ENCODE peak calls at places on chromosome 18, in five cellular contexts. Y is GM23248; P is A549; S is CD8-positive, alpha-beta memory T cell; H is lower lobe of right lung. V is an unnamed sample.
A peak's percentile ranks its signal among the peaks of the same experiment; 100 is the strongest.

GRCh38 chr18:11607897-11608296 is 1.5 kb upstream of the SLC35G4 start:
- DNase-seq in S (no peak), Y (peak; percentile 8), P (no peak), H (no peak), V (no peak)

GRCh38 chr18:26268454-26268853 is 42.2 kb downstream of the TAF4B start:
- DNase-seq in Y (no peak), S (no peak), P (no peak), H (no peak), V (no peak)

GRCh38 chr18:42275138-42275535 is 320.1 kb downstream of the PIK3C3 start:
- DNase-seq in Y (no peak), P (no peak), H (no peak), S (no peak), V (no peak)

GRCh38 chr18:74748809-74749208 is 151.1 kb downstream of the ZNF407 start:
- DNase-seq in P (no peak), H (no peak), S (no peak), Y (no peak), V (no peak)

GRCh38 chr18:29169599-29169998 is 992.7 kb upstream of the CDH2 start:
- DNase-seq in H (no peak), Y (no peak), S (no peak), P (no peak), V (no peak)

GRCh38 chr18:69778680-69779079 is 169.0 kb downstream of the CD226 start:
- DNase-seq in S (no peak), Y (no peak), P (no peak), H (no peak), V (no peak)

GRCh38 chr18:48796491-48797205 is 154.1 kb downstream of the SMAD7 start:
- DNase-seq in S (no peak), H (peak; percentile 27), Y (no peak), P (no peak), V (no peak)

GRCh38 chr18:62999921-63000320 is 284.6 kb downstream of the PHLPP1 start:
- DNase-seq in H (no peak), P (no peak), S (no peak), Y (peak; percentile 7), V (no peak)

GRCh38 chr18:4751523-4751922 is 296.4 kb upstream of the DLGAP1 start:
- DNase-seq in Y (no peak), H (no peak), P (no peak), S (no peak), V (no peak)

GRCh38 chr18:42675810-42676209 is 439.7 kb downstream of the RIT2 start:
- DNase-seq in H (no peak), P (no peak), Y (no peak), S (no peak), V (no peak)

GRCh38 chr18:48913201-48913600 is 37.6 kb downstream of the SMAD7 start:
- DNase-seq in S (peak; percentile 53), Y (no peak), P (no peak), H (no peak), V (no peak)

GRCh38 chr18:57587262-57587661 is 760 bp upstream of the FECH start:
- DNase-seq in S (no peak), Y (no peak), P (no peak), H (no peak), V (no peak)

GRCh38 chr18:48891721-48892120 is 59.0 kb downstream of the SMAD7 start:
- DNase-seq in S (no peak), P (no peak), Y (no peak), H (no peak), V (no peak)

GRCh38 chr18:22975508-22975907 is 42.4 kb downstream of the RBBP8 start:
- DNase-seq in S (no peak), H (no peak), Y (no peak), P (no peak), V (no peak)

GRCh38 chr18:8785855-8786765 is 80.8 kb downstream of the MTCL1 start:
- DNase-seq in H (no peak), Y (no peak), S (no peak), P (no peak), V (no peak)

GRCh38 chr18:66707473-66707872 is 103.6 kb upstream of the CDH19 start:
- DNase-seq in Y (no peak), P (no peak), S (no peak), H (no peak), V (no peak)

GRCh38 chr18:8998481-8999217 is 103.8 kb upstream of the NDUFV2 start:
- DNase-seq in H (no peak), P (no peak), Y (peak; percentile 54), S (no peak), V (no peak)

GRCh38 chr18:56831988-56832387 is 180.8 kb downstream of the WDR7 start:
- DNase-seq in Y (no peak), H (no peak), P (no peak), S (no peak), V (no peak)

GRCh38 chr18:32049393-32050161 is 31.0 kb downstream of the RNF125 start:
- DNase-seq in Y (peak; percentile 20), P (no peak), H (peak; percentile 70), S (peak; percentile 34), V (peak; percentile 34)

GRCh38 chr18:56823986-56824385 is 172.8 kb downstream of the WDR7 start:
- DNase-seq in H (no peak), S (no peak), P (no peak), Y (no peak), V (no peak)

GRCh38 chr18:48790869-48791635 is 159.7 kb downstream of the SMAD7 start:
- DNase-seq in H (peak; percentile 46), S (no peak), P (no peak), Y (no peak), V (no peak)

GRCh38 chr18:69838620-69839411 is 108.9 kb downstream of the CD226 start:
- DNase-seq in P (peak; percentile 5), H (no peak), Y (no peak), S (no peak), V (no peak)

GRCh38 chr18:45894818-45895217 is 69.3 kb downstream of the SIGLEC15 start:
- DNase-seq in H (no peak), Y (no peak), P (no peak), S (no peak), V (no peak)

GRCh38 chr18:39909706-39910105 is 2045.3 kb upstream of the PIK3C3 start:
- DNase-seq in S (no peak), Y (no peak), P (no peak), H (no peak), V (no peak)

GRCh38 chr18:6938003-6938402 is 179.6 kb downstream of the LAMA1 start:
- DNase-seq in P (no peak), Y (no peak), S (no peak), H (no peak), V (no peak)

GRCh38 chr18:37299471-37300304 is 265.9 kb downstream of the CELF4 start:
- DNase-seq in P (peak; percentile 69), Y (peak; percentile 97), S (no peak), H (peak; percentile 81), V (no peak)

GRCh38 chr18:7116001-7116831 is 1.4 kb downstream of the LAMA1 start:
- DNase-seq in S (no peak), P (no peak), Y (peak; percentile 50), H (no peak), V (no peak)

GRCh38 chr18:75635096-75635495 is 207.6 kb upstream of the SMIM21 start:
- DNase-seq in H (no peak), P (no peak), Y (no peak), S (no peak), V (no peak)

GRCh38 chr18:29154196-29154757 is 977.3 kb upstream of the CDH2 start:
- DNase-seq in H (no peak), S (no peak), Y (peak; percentile 71), P (no peak), V (no peak)

GRCh38 chr18:27382477-27383216 is 197.5 kb upstream of the CHST9 start:
- DNase-seq in P (no peak), Y (no peak), S (no peak), H (no peak), V (no peak)

GRCh38 chr18:79200546-79201268 is 131.5 kb downstream of the ATP9B start:
- DNase-seq in Y (peak; percentile 26), H (peak; percentile 68), S (no peak), P (no peak), V (no peak)

GRCh38 chr18:79203017-79203605 is 133.9 kb downstream of the ATP9B start:
- DNase-seq in S (no peak), H (no peak), P (no peak), Y (peak; percentile 36), V (no peak)

GRCh38 chr18:79195716-79196683 is 126.8 kb downstream of the ATP9B start:
- DNase-seq in S (no peak), Y (no peak), H (no peak), P (no peak), V (no peak)

GRCh38 chr18:79197531-79197930 is 128.3 kb downstream of the ATP9B start:
- DNase-seq in H (no peak), Y (no peak), S (no peak), P (no peak), V (no peak)

GRCh38 chr18:79199691-79200374 is 130.6 kb downstream of the ATP9B start:
- DNase-seq in H (no peak), P (no peak), S (peak; percentile 24), Y (peak; percentile 50), V (no peak)
- H3K27ac ChIP-seq in H (no peak overlapping the region), P (no peak overlapping the region), S (no peak overlapping the region), Y (no peak overlapping the region), V (no peak overlapping the region)

GRCh38 chr18:59273936-59274928 is 978 bp upstream of the RAX start:
- DNase-seq in S (no peak), P (no peak), Y (no peak), H (no peak), V (no peak)

GRCh38 chr18:59270689-59271257 is 2.5 kb downstream of the RAX start:
- DNase-seq in Y (no peak), P (no peak), S (no peak), H (no peak), V (no peak)

GRCh38 chr18:59271606-59272220 is 1.5 kb downstream of the RAX start:
- DNase-seq in S (no peak), Y (no peak), H (no peak), P (no peak), V (no peak)

GRCh38 chr18:59272971-59273935 is at the start of gene RAX:
- DNase-seq in Y (peak; percentile 35), P (peak; percentile 52), S (no peak), H (no peak), V (no peak)

DNA sequence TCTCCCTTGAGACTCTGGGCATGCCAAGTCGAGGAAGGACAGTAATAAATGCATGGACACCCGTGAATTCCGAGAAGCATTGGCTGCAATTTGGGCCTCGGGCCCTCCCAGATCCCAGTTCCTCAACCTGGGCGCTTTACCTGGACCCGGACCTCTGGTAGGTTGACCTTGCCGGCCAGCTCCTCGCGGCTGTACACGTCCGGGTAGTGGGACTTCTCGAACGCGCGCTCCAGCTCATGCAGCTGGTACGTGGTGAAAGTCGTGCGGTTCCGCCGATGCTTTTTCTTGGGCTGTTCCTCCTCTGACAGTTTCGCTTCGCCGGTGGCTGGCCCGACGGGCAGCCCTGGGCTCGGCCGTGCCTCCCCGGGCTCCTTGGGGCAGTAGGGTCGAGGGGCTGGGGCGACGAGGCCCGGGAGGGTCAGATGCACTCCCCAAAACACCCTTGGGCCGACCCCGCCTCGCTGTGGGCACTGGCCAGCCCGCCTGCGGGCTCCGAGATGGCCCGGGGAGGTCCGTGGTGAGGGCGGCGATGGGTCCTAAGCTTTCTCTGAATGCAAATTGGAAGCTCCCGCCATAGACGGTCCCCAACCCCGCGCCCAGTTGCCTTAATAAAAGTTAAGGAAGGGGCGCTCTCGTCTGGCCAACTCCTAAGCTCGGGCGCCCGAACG is 899 bp downstream of the RAX start:
- DNase-seq in H (no peak), Y (peak; percentile 52), S (no peak), P (no peak), V (no peak)
- H3K4me3 ChIP-seq in H (peak overlapping the region; percentile 43), Y (peak overlapping the region; percentile 46), S (no peak overlapping the region), P (no peak overlapping the region), V (no peak overlapping the region)

GRCh38 chr18:44816028-44816427 is 135.3 kb downstream of the SETBP1 start:
- DNase-seq in P (no peak), H (no peak), Y (no peak), S (no peak), V (no peak)
- H3K27ac ChIP-seq in P (no peak overlapping the region), H (no peak overlapping the region), Y (no peak overlapping the region), S (no peak overlapping the region), V (no peak overlapping the region)

GRCh38 chr18:53442415-53442783 is 782.1 kb downstream of the MBD2 start:
- DNase-seq in Y (no peak), S (no peak), H (no peak), P (no peak), V (no peak)
- H3K4me3 ChIP-seq in Y (no peak overlapping the region), S (no peak overlapping the region), H (no peak overlapping the region), P (no peak overlapping the region), V (no peak overlapping the region)